ENCODE peak calls at places on chromosomes 3 and 15, in eight cellular contexts. V, J, M, E, G, D, A and T are unnamed samples.
A peak's percentile ranks its signal among the peaks of the same experiment; 100 is the strongest.

GRCh38 chr3:178289544-178290160 is 246.6 kb upstream of the KCNMB2 start:
- DNase-seq in V (no peak), J (peak; percentile 57), M (no peak), E (no peak), G (no peak), D (no peak), A (no peak), T (no peak)

GRCh38 chr3:167032267-167032876 is 347.7 kb downstream of the ZBBX start:
- DNase-seq in V (no peak), J (no peak), M (peak; percentile 76), E (no peak), G (peak; percentile 81), D (peak; percentile 79), A (no peak), T (peak; percentile 12)

GRCh38 chr3:74009961-74010859 is 385.5 kb upstream of the PDZRN3 start:
- DNase-seq in V (no peak), J (no peak), M (peak; percentile 39), E (no peak), G (no peak), D (no peak), A (no peak), T (no peak)

GRCh38 chr3:53114412-53115074 is 15.7 kb downstream of the RFT1 start:
- DNase-seq in V (no peak), J (no peak), M (no peak), E (no peak), G (no peak), D (peak; percentile 76), A (no peak), T (no peak)

GRCh38 chr3:128555098-128555825 is 62.3 kb upstream of the GATA2 start:
- DNase-seq in V (no peak), J (peak; percentile 76), M (peak; percentile 43), E (no peak), G (no peak), D (no peak), A (peak; percentile 63), T (no peak)

GRCh38 chr3:98608029-98608428 is 14.6 kb upstream of the CPOX start:
- DNase-seq in V (no peak), J (no peak), M (no peak), E (no peak), G (no peak), D (no peak), A (no peak), T (no peak)

GRCh38 chr3:67109651-67110204 is 111.6 kb downstream of the KBTBD8 start:
- DNase-seq in V (peak; percentile 31), J (no peak), M (peak; percentile 52), E (peak; percentile 15), G (peak; percentile 82), D (peak; percentile 71), A (no peak), T (peak; percentile 41)

GRCh38 chr3:43794776-43795175 is 104.0 kb downstream of the ABHD5 start:
- DNase-seq in V (no peak), J (no peak), M (no peak), E (no peak), G (no peak), D (peak; percentile 87), A (no peak), T (peak; percentile 44)

GRCh38 chr15:65732698-65733097 is 59.4 kb downstream of the DENND4A start:
- DNase-seq in V (no peak), J (no peak), M (no peak), E (no peak), G (no peak), D (peak; percentile 81), A (no peak), T (no peak)

GRCh38 chr3:8741581-8742355 is 8.2 kb downstream of the CAV3 start:
- DNase-seq in V (peak; percentile 65), J (peak; percentile 64), M (peak; percentile 78), E (no peak), G (peak; percentile 81), D (peak; percentile 81), A (peak; percentile 33), T (no peak)

GRCh38 chr15:44195151-44195740 is at the start of gene FRMD5:
- DNase-seq in V (peak; percentile 91), J (peak; percentile 82), M (peak; percentile 98), E (peak; percentile 79), G (peak; percentile 95), D (peak; percentile 97), A (peak; percentile 89), T (no peak)
- TF ChIP-seq CTCF in V (peak; percentile 35), J (no peak), M (peak; percentile 43), E (peak; percentile 52), G (peak; percentile 32), D (peak; percentile 52), A (peak; percentile 29), T (peak; percentile 42)

GRCh38 chr3:119637679-119638525 is 22.5 kb downstream of the POPDC2 start:
- DNase-seq in V (peak; percentile 69), J (no peak), M (no peak), E (no peak), G (peak; percentile 22), D (peak; percentile 87), A (peak; percentile 63), T (peak; percentile 74)
- H3K4me3 ChIP-seq in V (no peak overlapping the region), J (peak overlapping the region; percentile 47), M (no peak overlapping the region), E (no peak overlapping the region), G (no peak overlapping the region), D (no peak overlapping the region), A (no peak overlapping the region), T (peak overlapping the region; percentile 7)

GRCh38 chr3:14369675-14370669 is 32.4 kb upstream of the SLC6A6 start:
- DNase-seq in V (no peak), J (peak; percentile 80), M (peak; percentile 50), E (no peak), G (peak; percentile 81), D (peak; percentile 30), A (no peak), T (no peak)
- TF ChIP-seq CTCF in V (no peak), J (no peak), M (peak; percentile 40), E (no peak), G (peak; percentile 33), D (peak; percentile 44), A (no peak), T (peak; percentile 53)

GRCh38 chr15:83057002-83057401 is 10.1 kb downstream of the BTBD1 start:
- DNase-seq in V (no peak), J (no peak), M (no peak), E (no peak), G (no peak), D (no peak), A (no peak), T (no peak)
- H3K4me3 ChIP-seq in V (no peak overlapping the region), J (no peak overlapping the region), M (no peak overlapping the region), E (no peak overlapping the region), G (no peak overlapping the region), D (no peak overlapping the region), A (no peak overlapping the region), T (no peak overlapping the region)

DNA sequence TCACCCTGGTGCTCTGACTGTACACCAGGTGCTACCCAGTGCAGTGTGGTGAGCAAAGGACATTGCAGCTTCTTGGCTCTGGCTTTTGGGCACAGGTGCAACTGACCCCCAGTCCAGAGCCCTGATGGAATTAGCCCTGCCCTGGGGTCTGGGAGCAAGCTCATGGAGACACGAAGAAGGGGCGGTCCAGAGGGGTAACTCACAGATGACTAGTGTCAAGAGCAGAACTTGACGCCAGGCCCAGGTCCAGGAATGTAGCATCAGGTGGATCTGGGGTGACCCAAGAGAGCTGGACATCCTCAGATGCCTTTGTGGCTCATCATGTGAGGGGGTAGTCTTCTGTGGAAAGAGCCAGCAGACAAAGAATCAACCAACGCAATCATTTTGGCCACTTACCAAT is 88.9 kb downstream of the ASB7 start:
- DNase-seq in V (no peak), J (no peak), M (no peak), E (no peak), G (no peak), D (no peak), A (no peak), T (no peak)
- TF ChIP-seq CTCF in V (no peak), J (no peak), M (no peak), E (no peak), G (no peak), D (no peak), A (no peak), T (no peak)

DNA sequence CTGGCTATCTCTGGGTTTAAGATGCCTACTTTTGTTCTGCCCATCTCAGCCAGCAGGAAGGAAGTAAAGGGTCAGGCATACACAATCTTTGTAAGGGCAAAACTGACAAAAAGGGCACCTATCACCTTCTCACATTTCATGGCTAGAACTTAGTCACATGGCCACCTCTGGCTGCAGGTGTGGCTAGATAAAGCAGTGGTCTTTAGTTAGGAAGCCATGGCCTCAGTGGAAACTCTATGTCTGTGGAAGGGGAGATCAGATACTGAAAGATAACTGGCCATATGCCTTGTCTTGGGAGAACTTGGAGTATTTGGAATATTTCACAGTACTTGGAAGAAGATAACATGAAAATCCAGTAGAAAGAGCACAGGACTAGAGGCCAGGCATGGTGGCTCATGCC is 80.7 kb upstream of the TBL1XR1 start:
- DNase-seq in V (no peak), J (no peak), M (no peak), E (no peak), G (no peak), D (no peak), A (no peak), T (no peak)
- H3K4me3 ChIP-seq in V (no peak overlapping the region), J (no peak overlapping the region), M (no peak overlapping the region), E (no peak overlapping the region), G (no peak overlapping the region), D (no peak overlapping the region), A (no peak overlapping the region), T (no peak overlapping the region)

GRCh38 chr15:86236721-86237121 is 157.1 kb downstream of the AGBL1 start:
- DNase-seq in V (no peak), J (no peak), M (peak; percentile 74), E (no peak), G (no peak), D (no peak), A (no peak), T (no peak)

GRCh38 chr15:86229306-86229705 is 149.6 kb downstream of the AGBL1 start:
- DNase-seq in V (no peak), J (no peak), M (no peak), E (no peak), G (no peak), D (no peak), A (no peak), T (no peak)

GRCh38 chr15:86229966-86230365 is 150.3 kb downstream of the AGBL1 start:
- DNase-seq in V (no peak), J (no peak), M (no peak), E (no peak), G (no peak), D (no peak), A (no peak), T (no peak)

GRCh38 chr15:86235667-86236066 is 156.0 kb downstream of the AGBL1 start:
- DNase-seq in V (no peak), J (no peak), M (no peak), E (no peak), G (no peak), D (no peak), A (no peak), T (no peak)

GRCh38 chr15:86231864-86232801 is 152.5 kb downstream of the AGBL1 start:
- DNase-seq in V (no peak), J (no peak), M (peak; percentile 73), E (no peak), G (peak; percentile 73), D (peak; percentile 62), A (no peak), T (no peak)
- TF ChIP-seq CTCF in V (no peak), J (peak; percentile 42), M (peak; percentile 92), E (peak; percentile 49), G (peak; percentile 87), D (peak; percentile 72), A (peak; percentile 21), T (peak; percentile 49)

GRCh38 chr15:96349034-96349932 is 18.8 kb downstream of the NR2F2 start:
- DNase-seq in V (no peak), J (no peak), M (peak; percentile 7), E (no peak), G (no peak), D (no peak), A (no peak), T (no peak)
- H3K4me3 ChIP-seq in V (no peak overlapping the region), J (no peak overlapping the region), M (peak overlapping the region; percentile 7), E (no peak overlapping the region), G (no peak overlapping the region), D (peak overlapping the region; percentile 14), A (no peak overlapping the region), T (no peak overlapping the region)

GRCh38 chr3:40869939-40870338 is 329.4 kb upstream of the CTNNB1 start:
- DNase-seq in V (no peak), J (no peak), M (no peak), E (no peak), G (no peak), D (no peak), A (no peak), T (no peak)
- TF ChIP-seq CTCF in V (no peak), J (no peak), M (peak; percentile 29), E (peak; percentile 27), G (no peak), D (no peak), A (no peak), T (no peak)